ENCODE peak calls at places on chromosome 4, in six cellular contexts. One of them, this sample, is unnamed.
A peak's percentile ranks its signal among the peaks of the same experiment; 100 is the strongest.

GRCh38 chr4:123452585-123452984 is 56.0 kb downstream of the SPRY1 start:
- DNase-seq in uterus: peak; percentile 22
- DNase-seq in astrocyte of the spinal cord: peak; percentile 73
- DNase-seq in fibroblast of mammary gland: peak; percentile 95
- DNase-seq in right lobe of liver: peak; percentile 66
- DNase-seq in GM12865: no peak
- DNase-seq in this sample: no peak

GRCh38 chr4:37909690-37910486 is 19.0 kb downstream of the TBC1D1 start:
- DNase-seq in uterus: no peak
- DNase-seq in astrocyte of the spinal cord: no peak
- DNase-seq in fibroblast of mammary gland: no peak
- DNase-seq in right lobe of liver: no peak
- DNase-seq in GM12865: no peak
- DNase-seq in this sample: no peak

GRCh38 chr4:184792950-184793555 is 32.7 kb downstream of the ACSL1 start:
- DNase-seq in uterus: no peak
- DNase-seq in astrocyte of the spinal cord: peak; percentile 97
- DNase-seq in fibroblast of mammary gland: peak; percentile 98
- DNase-seq in right lobe of liver: no peak
- DNase-seq in GM12865: no peak
- DNase-seq in this sample: no peak

GRCh38 chr4:166308589-166308988 is 435.6 kb downstream of the TLL1 start:
- DNase-seq in uterus: no peak
- DNase-seq in astrocyte of the spinal cord: no peak
- DNase-seq in fibroblast of mammary gland: no peak
- DNase-seq in right lobe of liver: no peak
- DNase-seq in GM12865: no peak
- DNase-seq in this sample: no peak

GRCh38 chr4:76504613-76505465 is 69.8 kb downstream of the SHROOM3 start:
- DNase-seq in uterus: no peak
- DNase-seq in astrocyte of the spinal cord: peak; percentile 65
- DNase-seq in fibroblast of mammary gland: peak; percentile 65
- DNase-seq in right lobe of liver: no peak
- DNase-seq in GM12865: peak; percentile 59
- DNase-seq in this sample: peak; percentile 20

GRCh38 chr4:145545538-145546224 is 64.0 kb downstream of the SMAD1 start:
- DNase-seq in uterus: no peak
- DNase-seq in astrocyte of the spinal cord: peak; percentile 92
- DNase-seq in fibroblast of mammary gland: peak; percentile 89
- DNase-seq in right lobe of liver: no peak
- DNase-seq in GM12865: peak; percentile 63
- DNase-seq in this sample: peak; percentile 26

GRCh38 chr4:109548655-109549054 is 11.4 kb upstream of the MCUB start:
- DNase-seq in uterus: no peak
- DNase-seq in astrocyte of the spinal cord: peak; percentile 88
- DNase-seq in fibroblast of mammary gland: peak; percentile 70
- DNase-seq in right lobe of liver: no peak
- DNase-seq in GM12865: peak; percentile 8
- DNase-seq in this sample: no peak

GRCh38 chr4:128468485-128468989 is 180.9 kb upstream of the PGRMC2 start:
- DNase-seq in uterus: peak; percentile 31
- DNase-seq in astrocyte of the spinal cord: peak; percentile 96
- DNase-seq in fibroblast of mammary gland: peak; percentile 100
- DNase-seq in right lobe of liver: no peak
- DNase-seq in GM12865: no peak
- DNase-seq in this sample: no peak

GRCh38 chr4:21470531-21470930 is 478.0 kb downstream of the KCNIP4 start:
- DNase-seq in uterus: no peak
- DNase-seq in astrocyte of the spinal cord: peak; percentile 67
- DNase-seq in fibroblast of mammary gland: peak; percentile 80
- DNase-seq in right lobe of liver: no peak
- DNase-seq in GM12865: no peak
- DNase-seq in this sample: peak; percentile 18

DNA sequence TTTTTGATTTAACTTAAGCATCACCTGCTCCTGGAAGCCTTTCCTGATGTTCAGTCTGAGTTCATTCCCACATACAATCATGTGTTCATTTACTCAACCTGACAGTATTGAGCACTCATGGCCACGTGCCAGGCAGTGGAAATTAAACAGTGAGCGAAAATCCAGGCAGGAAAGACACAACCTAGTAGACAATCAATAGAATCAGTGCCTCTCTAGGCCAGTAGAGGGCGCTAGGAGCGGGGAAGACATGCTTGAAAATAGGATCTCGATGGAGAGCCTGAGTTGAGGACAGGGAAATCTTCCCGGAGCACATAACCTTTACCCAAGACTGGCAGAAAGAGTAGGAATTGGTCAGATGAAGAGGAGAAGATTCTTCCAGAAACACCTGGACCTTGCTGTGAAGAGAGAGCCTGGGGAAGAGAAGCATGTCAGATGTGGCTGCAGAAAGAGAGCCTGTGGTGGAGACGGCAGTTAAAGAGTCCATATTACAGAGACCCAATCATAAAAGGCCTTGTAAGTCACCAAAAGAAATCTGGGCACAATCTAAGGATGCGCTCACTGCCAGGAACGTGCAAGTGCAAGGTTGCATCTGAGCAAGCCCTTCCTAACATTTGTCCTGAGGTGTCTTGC is 103.5 kb downstream of the LDB2 start:
- DNase-seq in uterus: peak; percentile 46
- DNase-seq in astrocyte of the spinal cord: peak; percentile 63
- DNase-seq in fibroblast of mammary gland: peak; percentile 71
- DNase-seq in right lobe of liver: peak; percentile 85
- DNase-seq in GM12865: peak; percentile 46
- DNase-seq in this sample: peak; percentile 12
- TF ChIP-seq CTCF in uterus: peak; percentile 49
- TF ChIP-seq CTCF in astrocyte of the spinal cord: peak; percentile 90
- TF ChIP-seq CTCF in fibroblast of mammary gland: peak; percentile 97
- TF ChIP-seq CTCF in right lobe of liver: peak; percentile 87
- TF ChIP-seq CTCF in GM12865: peak; percentile 83
- TF ChIP-seq CTCF in this sample: peak; percentile 21

DNA sequence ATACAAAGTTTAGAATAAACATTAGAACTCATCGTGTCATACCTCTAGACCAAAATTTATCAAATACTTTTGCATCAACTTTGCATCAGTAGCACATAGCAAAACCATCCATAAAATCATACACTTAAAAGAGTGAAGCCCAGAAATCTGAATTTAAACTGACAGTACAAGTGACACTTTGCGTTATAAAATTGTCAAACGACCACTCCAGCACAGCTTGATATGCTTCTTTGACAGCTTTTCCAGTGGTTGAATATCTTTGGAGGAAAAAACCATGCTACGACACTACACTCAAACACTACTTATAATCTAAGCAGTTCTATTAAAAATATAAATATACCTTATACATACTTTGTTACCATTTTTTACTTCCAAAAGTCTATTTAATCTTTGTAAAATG is 1644.4 kb downstream of the STIM2 start:
- DNase-seq in uterus: no peak
- DNase-seq in astrocyte of the spinal cord: no peak
- DNase-seq in fibroblast of mammary gland: no peak
- DNase-seq in right lobe of liver: no peak
- DNase-seq in GM12865: no peak
- DNase-seq in this sample: no peak
- TF ChIP-seq CTCF in uterus: no peak
- TF ChIP-seq CTCF in astrocyte of the spinal cord: no peak
- TF ChIP-seq CTCF in fibroblast of mammary gland: no peak
- TF ChIP-seq CTCF in right lobe of liver: no peak
- TF ChIP-seq CTCF in GM12865: no peak
- TF ChIP-seq CTCF in this sample: no peak

GRCh38 chr4:105495667-105496066 is 21.8 kb upstream of the PPA2 start:
- DNase-seq in uterus: no peak
- DNase-seq in astrocyte of the spinal cord: no peak
- DNase-seq in fibroblast of mammary gland: no peak
- DNase-seq in right lobe of liver: no peak
- DNase-seq in GM12865: no peak
- DNase-seq in this sample: no peak

GRCh38 chr4:105496899-105497298 is 23.0 kb upstream of the PPA2 start:
- DNase-seq in uterus: no peak
- DNase-seq in astrocyte of the spinal cord: no peak
- DNase-seq in fibroblast of mammary gland: no peak
- DNase-seq in right lobe of liver: no peak
- DNase-seq in GM12865: no peak
- DNase-seq in this sample: peak; percentile 15
- TF ChIP-seq CTCF in uterus: no peak
- TF ChIP-seq CTCF in astrocyte of the spinal cord: peak; percentile 16
- TF ChIP-seq CTCF in fibroblast of mammary gland: no peak
- TF ChIP-seq CTCF in right lobe of liver: peak; percentile 8
- TF ChIP-seq CTCF in GM12865: peak; percentile 16
- TF ChIP-seq CTCF in this sample: no peak

GRCh38 chr4:66556651-66557278 is 886.5 kb upstream of the EPHA5 start:
- DNase-seq in uterus: no peak
- DNase-seq in astrocyte of the spinal cord: no peak
- DNase-seq in fibroblast of mammary gland: no peak
- DNase-seq in right lobe of liver: no peak
- DNase-seq in GM12865: no peak
- DNase-seq in this sample: no peak
- TF ChIP-seq CTCF in uterus: no peak
- TF ChIP-seq CTCF in astrocyte of the spinal cord: no peak
- TF ChIP-seq CTCF in fibroblast of mammary gland: no peak
- TF ChIP-seq CTCF in right lobe of liver: no peak
- TF ChIP-seq CTCF in GM12865: no peak
- TF ChIP-seq CTCF in this sample: no peak

GRCh38 chr4:140635606-140636005 is 66.8 kb upstream of the UCP1 start:
- DNase-seq in uterus: no peak
- DNase-seq in astrocyte of the spinal cord: peak; percentile 9
- DNase-seq in fibroblast of mammary gland: no peak
- DNase-seq in right lobe of liver: peak; percentile 34
- DNase-seq in GM12865: no peak
- DNase-seq in this sample: peak; percentile 53

GRCh38 chr4:140633951-140634350 is 65.2 kb upstream of the UCP1 start:
- DNase-seq in uterus: no peak
- DNase-seq in astrocyte of the spinal cord: no peak
- DNase-seq in fibroblast of mammary gland: no peak
- DNase-seq in right lobe of liver: no peak
- DNase-seq in GM12865: no peak
- DNase-seq in this sample: no peak

GRCh38 chr4:140641105-140641555 is 72.4 kb upstream of the UCP1 start:
- DNase-seq in uterus: no peak
- DNase-seq in astrocyte of the spinal cord: no peak
- DNase-seq in fibroblast of mammary gland: no peak
- DNase-seq in right lobe of liver: no peak
- DNase-seq in GM12865: no peak
- DNase-seq in this sample: no peak

GRCh38 chr4:140640150-140640748 is 71.5 kb upstream of the UCP1 start:
- DNase-seq in uterus: no peak
- DNase-seq in astrocyte of the spinal cord: no peak
- DNase-seq in fibroblast of mammary gland: no peak
- DNase-seq in right lobe of liver: no peak
- DNase-seq in GM12865: no peak
- DNase-seq in this sample: no peak

DNA sequence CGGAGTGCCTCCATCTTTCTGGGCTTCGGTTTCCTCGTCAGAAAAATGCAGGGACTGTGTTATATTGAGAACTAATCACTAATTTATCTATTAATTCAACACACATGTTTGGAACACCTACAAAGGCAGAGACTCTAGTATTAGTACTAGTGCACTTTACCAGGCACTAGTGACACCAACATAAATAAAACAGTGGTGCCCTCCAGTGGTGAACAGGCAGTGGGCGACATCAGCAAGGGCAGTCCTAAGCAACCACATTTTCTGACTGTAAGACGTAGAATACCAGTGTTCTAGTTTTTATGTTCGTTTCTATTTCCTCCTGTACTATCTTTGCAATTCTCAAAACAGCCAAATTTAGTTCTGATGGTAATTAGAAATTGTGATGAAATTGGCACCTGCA is 69.1 kb upstream of the UCP1 start:
- DNase-seq in uterus: no peak
- DNase-seq in astrocyte of the spinal cord: no peak
- DNase-seq in fibroblast of mammary gland: peak; percentile 37
- DNase-seq in right lobe of liver: no peak
- DNase-seq in GM12865: peak; percentile 67
- DNase-seq in this sample: peak; percentile 33
- TF ChIP-seq CTCF in uterus: no peak
- TF ChIP-seq CTCF in astrocyte of the spinal cord: peak; percentile 40
- TF ChIP-seq CTCF in fibroblast of mammary gland: peak; percentile 48
- TF ChIP-seq CTCF in right lobe of liver: peak; percentile 38
- TF ChIP-seq CTCF in GM12865: peak; percentile 55
- TF ChIP-seq CTCF in this sample: no peak

GRCh38 chr4:137070614-137071013 is 461.7 kb downstream of the PCDH18 start:
- DNase-seq in uterus: no peak
- DNase-seq in astrocyte of the spinal cord: no peak
- DNase-seq in fibroblast of mammary gland: no peak
- DNase-seq in right lobe of liver: no peak
- DNase-seq in GM12865: no peak
- DNase-seq in this sample: no peak

GRCh38 chr4:137065306-137065705 is 467.0 kb downstream of the PCDH18 start:
- DNase-seq in uterus: no peak
- DNase-seq in astrocyte of the spinal cord: peak; percentile 57
- DNase-seq in fibroblast of mammary gland: peak; percentile 6
- DNase-seq in right lobe of liver: no peak
- DNase-seq in GM12865: no peak
- DNase-seq in this sample: no peak

GRCh38 chr4:137063961-137064360 is 468.3 kb downstream of the PCDH18 start:
- DNase-seq in uterus: no peak
- DNase-seq in astrocyte of the spinal cord: no peak
- DNase-seq in fibroblast of mammary gland: no peak
- DNase-seq in right lobe of liver: no peak
- DNase-seq in GM12865: no peak
- DNase-seq in this sample: no peak

DNA sequence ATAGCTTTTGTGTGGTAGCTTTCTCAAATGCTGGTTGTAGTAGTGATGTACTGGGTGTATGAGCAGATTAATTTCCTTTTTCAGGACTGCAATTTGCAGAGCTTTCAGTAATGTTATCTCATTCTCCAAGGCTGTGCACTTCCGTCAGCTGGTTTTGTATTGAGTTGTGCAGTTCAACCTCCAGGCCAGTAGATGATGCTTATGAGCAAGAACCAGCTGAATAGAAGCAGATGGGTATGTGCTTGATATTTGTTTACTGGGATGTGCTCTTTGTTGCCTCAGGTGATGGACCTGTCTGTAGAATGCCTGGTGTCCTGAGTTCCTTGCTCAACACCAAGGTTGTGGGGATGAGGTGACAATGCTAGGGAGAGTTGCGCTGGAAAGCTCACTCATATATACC is 462.8 kb downstream of the PCDH18 start:
- DNase-seq in uterus: no peak
- DNase-seq in astrocyte of the spinal cord: no peak
- DNase-seq in fibroblast of mammary gland: no peak
- DNase-seq in right lobe of liver: no peak
- DNase-seq in GM12865: peak; percentile 4
- DNase-seq in this sample: no peak
- TF ChIP-seq CTCF in uterus: no peak
- TF ChIP-seq CTCF in astrocyte of the spinal cord: no peak
- TF ChIP-seq CTCF in fibroblast of mammary gland: peak; percentile 14
- TF ChIP-seq CTCF in right lobe of liver: no peak
- TF ChIP-seq CTCF in GM12865: no peak
- TF ChIP-seq CTCF in this sample: no peak

DNA sequence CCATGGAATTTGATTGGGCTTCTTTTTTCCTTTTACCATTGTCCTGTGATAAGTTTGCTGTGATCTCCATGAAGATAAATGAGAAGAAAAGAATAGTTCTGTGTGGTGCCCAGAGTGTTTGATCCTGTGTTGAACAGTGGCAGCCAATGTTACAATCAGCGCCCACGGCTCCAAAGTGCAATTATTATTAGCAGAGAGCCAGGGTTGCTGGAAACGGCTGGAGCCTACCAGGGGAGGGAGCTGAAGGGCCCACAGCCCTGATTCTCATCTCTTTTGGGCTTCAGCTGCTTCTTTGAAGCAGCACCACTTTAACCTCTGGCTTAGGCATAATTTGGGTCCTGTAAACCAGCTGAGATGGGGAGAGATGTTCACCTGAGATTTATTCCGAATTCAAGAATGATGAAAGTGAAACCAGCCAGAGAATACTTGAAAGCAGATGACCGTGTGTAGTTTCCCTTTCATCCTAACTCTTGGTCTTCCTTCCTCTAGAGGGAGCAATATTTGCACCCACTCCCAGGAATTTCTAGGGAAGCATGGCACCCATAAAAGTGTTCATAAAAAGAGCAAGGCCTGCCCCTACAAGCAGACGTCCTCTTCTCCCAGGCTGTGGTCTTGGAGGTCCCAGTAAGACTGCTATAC is 298.3 kb downstream of the EVC2 start:
- DNase-seq in uterus: no peak
- DNase-seq in astrocyte of the spinal cord: no peak
- DNase-seq in fibroblast of mammary gland: no peak
- DNase-seq in right lobe of liver: peak; percentile 40
- DNase-seq in GM12865: no peak
- DNase-seq in this sample: no peak
- TF ChIP-seq CTCF in uterus: no peak
- TF ChIP-seq CTCF in astrocyte of the spinal cord: no peak
- TF ChIP-seq CTCF in fibroblast of mammary gland: no peak
- TF ChIP-seq CTCF in right lobe of liver: peak; percentile 9
- TF ChIP-seq CTCF in GM12865: no peak
- TF ChIP-seq CTCF in this sample: no peak

This sample was measured in Calu3.